ENCODE peak calls at places on chromosome 16, in six cellular contexts. F, M, P, E, U and B are unnamed samples.

GRCh38 chr16:23110257-23110899 is 38.9 kb downstream of the USP31 start:
- DNase-seq in F (no peak), M (no peak), P (no peak), E (no peak), U (no peak), B (no peak)

GRCh38 chr16:72940886-72941285 is 107.0 kb downstream of the ZFHX3 start:
- DNase-seq in F (no peak), M (no peak), P (no peak), E (no peak), U (no peak), B (no peak)

GRCh38 chr16:22192261-22193133 is 13.6 kb upstream of the EEF2K start:
- DNase-seq in F (peak), M (peak), P (peak), E (peak), U (peak), B (no peak)

GRCh38 chr16:15434425-15435215 is at the start of gene BMERB1:
- DNase-seq in F (peak), M (peak), P (peak), E (peak), U (peak), B (peak)

GRCh38 chr16:82451449-82451848 is 175.3 kb upstream of the CDH13 start:
- DNase-seq in F (no peak), M (no peak), P (no peak), E (no peak), U (no peak), B (no peak)

GRCh38 chr16:57818377-57819055 is 16.2 kb upstream of the KIFC3 start:
- DNase-seq in F (no peak), M (no peak), P (no peak), E (no peak), U (no peak), B (no peak)

GRCh38 chr16:66045626-66046025 is 320.9 kb upstream of the CDH5 start:
- DNase-seq in F (no peak), M (no peak), P (no peak), E (no peak), U (no peak), B (no peak)

GRCh38 chr16:69171325-69172095 is 15.5 kb upstream of the SNTB2 start:
- DNase-seq in F (peak), M (no peak), P (peak), E (no peak), U (no peak), B (peak)

GRCh38 chr16:89471225-89471624 is 19.1 kb downstream of the ANKRD11 start:
- DNase-seq in F (no peak), M (no peak), P (peak), E (no peak), U (no peak), B (no peak)

GRCh38 chr16:35744084-35744483 is 2284.7 kb downstream of the TP53TG3F start:
- DNase-seq in F (peak), M (no peak), P (no peak), E (peak), U (no peak), B (no peak)

GRCh38 chr16:57233944-57234706 is 10.9 kb upstream of the ARL2BP start:
- DNase-seq in F (no peak), M (no peak), P (no peak), E (no peak), U (no peak), B (no peak)

GRCh38 chr16:67349172-67349571 is 22.6 kb downstream of the LRRC36 start:
- DNase-seq in F (no peak), M (no peak), P (no peak), E (no peak), U (no peak), B (no peak)

GRCh38 chr16:81786321-81786720 is 7.2 kb downstream of the PLCG2 start:
- DNase-seq in F (no peak), M (no peak), P (no peak), E (no peak), U (no peak), B (peak)

GRCh38 chr16:57675752-57676623 is 7.9 kb downstream of the ADGRG3 start:
- DNase-seq in F (no peak), M (no peak), P (peak), E (peak), U (no peak), B (peak)

GRCh38 chr16:50622643-50623369 is 58.3 kb downstream of the SNX20 start:
- DNase-seq in F (no peak), M (no peak), P (no peak), E (no peak), U (no peak), B (no peak)

GRCh38 chr16:69077251-69077650 is 28.2 kb upstream of the HAS3 start:
- DNase-seq in F (no peak), M (no peak), P (peak), E (no peak), U (no peak), B (no peak)

GRCh38 chr16:29315916-29316517 is 90.5 kb downstream of the NPIPB11 start:
- DNase-seq in F (no peak), M (no peak), P (no peak), E (no peak), U (no peak), B (peak)

GRCh38 chr16:77540656-77541055 is 105.8 kb upstream of the ADAMTS18 start:
- DNase-seq in F (no peak), M (no peak), P (no peak), E (no peak), U (no peak), B (no peak)

GRCh38 chr16:84520778-84521770 is 16.6 kb upstream of the MEAK7 start:
- DNase-seq in F (no peak), M (no peak), P (no peak), E (no peak), U (no peak), B (no peak)

GRCh38 chr16:79897444-79898146 is 297.1 kb upstream of the MAF start:
- DNase-seq in F (no peak), M (no peak), P (no peak), E (no peak), U (peak), B (no peak)
- H3K4me3 ChIP-seq in F (no peak), M (no peak), P (no peak), E (no peak), U (no peak), B (no peak)

GRCh38 chr16:20675488-20676267 is 21.8 kb downstream of the ACSM1 start:
- DNase-seq in F (peak), M (no peak), P (no peak), E (no peak), U (peak), B (peak)
- H3K4me3 ChIP-seq in F (peak), M (peak), P (no peak), E (peak), U (peak), B (peak)

DNA sequence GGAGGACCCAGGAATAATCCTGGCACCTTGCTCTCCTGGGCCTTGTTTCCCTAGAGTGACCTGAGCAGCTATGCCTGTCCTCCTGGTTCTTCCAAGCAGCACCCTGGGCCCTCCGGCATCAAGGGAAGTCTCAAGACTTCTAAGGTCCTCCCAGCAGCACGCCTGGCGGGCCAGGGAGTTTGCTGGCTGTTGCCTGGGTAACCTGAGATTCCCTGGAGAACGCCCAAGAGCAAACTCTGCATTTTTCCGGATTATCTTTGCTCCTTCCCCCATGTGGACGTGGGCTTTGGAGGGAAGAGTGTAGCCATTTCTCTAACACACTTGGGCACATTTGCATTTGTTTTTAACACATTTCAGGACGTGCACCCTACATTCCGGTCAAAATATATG is 116.8 kb downstream of the ADCY9 start:
- DNase-seq in F (no peak), M (no peak), P (peak), E (no peak), U (peak), B (peak)
- H3K4me3 ChIP-seq in F (no peak), M (no peak), P (no peak), E (no peak), U (no peak), B (no peak)

DNA sequence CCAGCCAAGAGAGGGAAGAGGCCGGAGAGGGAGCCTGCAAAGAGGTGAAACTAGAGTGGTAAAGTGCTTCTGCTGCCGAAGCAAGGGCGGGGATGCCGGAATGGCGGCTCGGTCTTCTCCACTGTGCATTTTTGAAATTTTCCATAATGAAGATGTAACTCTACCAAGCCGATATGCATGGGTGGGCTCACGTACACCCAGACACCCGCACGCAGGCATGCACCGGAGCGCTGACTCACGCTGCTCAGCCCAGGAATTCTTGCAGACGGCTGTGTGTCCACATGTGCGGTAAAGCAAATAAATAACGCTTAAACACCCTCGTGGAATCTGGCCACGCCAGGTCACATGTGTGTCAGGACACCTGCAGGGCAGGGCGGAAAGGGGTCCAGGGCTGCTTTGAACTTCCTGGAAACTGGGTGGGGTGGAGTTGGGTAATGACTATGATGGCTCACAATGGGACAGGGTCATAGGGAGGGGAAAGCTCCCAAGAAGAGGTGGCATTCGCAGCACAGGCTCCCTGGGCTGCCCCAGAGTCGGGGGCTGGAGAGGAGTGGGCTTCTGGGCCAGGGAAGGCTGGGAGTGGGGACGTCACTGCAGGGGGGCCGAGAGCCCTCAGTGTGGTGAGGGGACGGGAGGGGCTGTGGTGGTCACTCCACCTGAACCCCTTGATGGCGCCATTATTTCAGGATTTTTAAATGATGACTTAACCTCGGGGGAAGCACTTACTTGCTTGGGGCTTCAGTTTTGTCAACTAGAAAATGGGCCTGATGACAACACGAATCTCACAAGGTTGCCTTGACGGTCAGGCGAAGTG is 265.5 kb downstream of the PARN start:
- DNase-seq in F (no peak), M (no peak), P (peak), E (no peak), U (no peak), B (peak)
- H3K4me3 ChIP-seq in F (no peak), M (no peak), P (peak), E (no peak), U (no peak), B (no peak)

DNA sequence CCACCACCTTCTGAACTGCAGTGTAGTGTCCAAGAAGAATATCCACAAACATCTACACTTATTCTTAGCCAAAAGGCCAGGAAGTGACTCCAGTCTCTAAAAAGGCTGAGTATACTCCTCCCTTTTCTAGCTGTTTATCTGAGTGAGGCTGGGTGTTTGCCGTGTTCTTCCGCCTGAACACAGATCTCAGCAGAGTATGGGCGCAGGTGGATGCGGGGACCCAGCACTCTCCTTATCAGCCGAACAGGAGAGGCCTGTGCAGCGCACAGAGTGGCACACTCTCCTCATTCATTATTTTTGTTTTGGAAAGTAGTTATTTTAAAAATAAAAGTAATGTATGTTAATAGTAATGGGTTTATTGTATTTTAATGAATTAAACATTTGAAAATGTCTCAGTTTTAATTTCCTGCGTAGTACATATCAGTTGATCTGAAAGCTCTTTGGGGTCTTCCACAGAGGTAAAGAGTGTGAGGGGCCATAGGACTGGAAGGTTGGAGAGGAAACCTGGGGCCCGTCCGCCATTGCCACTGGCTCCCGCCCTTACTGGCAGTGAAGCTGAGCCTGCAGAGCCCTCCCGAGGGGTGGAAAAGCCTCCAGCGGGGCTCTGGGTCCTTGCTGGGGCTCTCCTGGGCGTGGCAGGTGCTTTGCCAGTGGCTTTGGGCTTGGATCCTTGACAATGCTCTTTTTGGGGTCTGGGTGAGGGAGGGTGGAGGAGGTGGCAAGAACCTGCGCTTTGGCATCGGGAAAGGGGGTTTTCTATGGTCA is 53.8 kb downstream of the PDPK1 start:
- DNase-seq in F (no peak), M (no peak), P (peak), E (no peak), U (no peak), B (no peak)
- H3K4me3 ChIP-seq in F (no peak), M (no peak), P (no peak), E (no peak), U (no peak), B (no peak)

DNA sequence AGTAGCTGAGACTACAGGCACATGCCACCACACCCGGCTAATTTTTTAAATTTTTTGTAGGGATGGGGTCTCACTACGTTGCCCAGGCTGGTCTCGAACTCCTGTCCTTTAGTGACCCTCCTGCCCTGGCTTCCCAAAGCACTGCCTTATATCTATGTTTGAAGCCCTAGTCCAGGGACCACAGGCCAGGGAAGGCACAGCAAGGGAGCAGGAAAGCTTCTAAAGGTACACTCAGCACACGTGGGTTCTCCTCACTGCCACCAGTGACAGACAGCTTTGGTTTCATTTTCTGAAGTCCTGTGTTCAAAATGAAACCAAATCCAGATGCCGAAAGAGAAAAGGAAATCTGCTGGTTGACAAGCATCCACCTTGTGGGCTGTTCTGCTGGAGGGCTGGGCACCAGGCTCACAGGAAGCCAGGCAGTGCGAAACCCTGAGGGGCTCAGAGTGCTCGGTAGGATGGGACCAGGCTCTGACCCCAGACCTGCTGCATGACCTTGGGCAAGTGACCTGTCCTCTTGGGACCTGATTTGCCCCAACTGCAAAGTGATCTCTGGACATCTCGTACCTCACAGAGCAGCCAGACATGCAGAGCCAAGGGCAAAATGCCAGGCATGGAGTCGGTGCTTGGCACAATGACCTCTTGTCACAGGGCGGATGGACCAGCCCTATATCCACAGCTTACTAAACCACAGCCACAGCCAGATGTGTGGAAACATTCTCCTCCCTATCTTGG is 2.7 kb upstream of the SOCS1 start:
- DNase-seq in F (peak), M (no peak), P (peak), E (peak), U (peak), B (no peak)
- H3K4me3 ChIP-seq in F (no peak), M (peak), P (peak), E (peak), U (no peak), B (no peak)

GRCh38 chr16:20673882-20674683 is 23.4 kb downstream of the ACSM1 start:
- DNase-seq in F (no peak), M (no peak), P (no peak), E (no peak), U (no peak), B (no peak)
- H3K4me3 ChIP-seq in F (no peak), M (peak), P (no peak), E (peak), U (peak), B (no peak)

DNA sequence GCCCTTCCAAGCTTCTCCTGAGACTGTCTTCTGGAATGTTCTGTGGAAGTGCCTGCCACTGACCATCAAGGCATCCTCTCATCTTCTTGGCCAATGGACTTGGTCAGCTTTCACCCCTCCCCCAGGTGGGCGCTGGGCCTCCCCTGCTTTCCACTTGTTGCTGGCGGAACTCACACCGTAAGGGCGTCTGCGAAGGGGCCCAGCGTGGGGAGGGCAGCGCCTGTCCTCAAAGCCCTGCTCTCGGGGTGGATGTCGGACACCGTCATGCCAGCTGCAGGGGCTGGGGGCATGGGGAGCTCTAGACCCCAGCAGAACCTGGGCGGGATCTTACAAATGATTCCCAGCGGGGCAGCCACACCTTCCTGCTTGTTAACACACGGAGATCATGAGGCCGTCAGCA is 11.6 kb upstream of the ZFPM1 start:
- DNase-seq in F (no peak), M (no peak), P (no peak), E (no peak), U (no peak), B (no peak)
- H3K4me3 ChIP-seq in F (no peak), M (no peak), P (no peak), E (no peak), U (no peak), B (no peak)